ENCODE peak calls at places on chromosomes 4 and X, in six cellular contexts. Q, G, U, T, X and Z are unnamed samples.

GRCh38 chr4:118923891-118924290 is 35.2 kb downstream of the SYNPO2 start:
- DNase-seq in Q (no peak), G (no peak), U (no peak), T (no peak), X (no peak), Z (no peak)

GRCh38 chrX:68254738-68255645 is 178.3 kb downstream of the OPHN1 start:
- DNase-seq in Q (no peak), G (no peak), U (no peak), T (no peak), X (no peak), Z (no peak)

GRCh38 chrX:37353646-37354045 is 4.5 kb downstream of the PRRG1 start:
- DNase-seq in Q (no peak), G (no peak), U (no peak), T (no peak), X (no peak), Z (no peak)

GRCh38 chrX:150693782-150694574 is 782 bp downstream of the MTMR1 start:
- DNase-seq in Q (peak), G (peak), U (no peak), T (peak), X (peak), Z (peak)

GRCh38 chr4:38008493-38009120 is 48.4 kb downstream of the PTTG2 start:
- DNase-seq in Q (no peak), G (no peak), U (no peak), T (no peak), X (no peak), Z (no peak)

GRCh38 chr4:185117300-185117934 is 25.6 kb upstream of the SLC25A4 start:
- DNase-seq in Q (no peak), G (no peak), U (no peak), T (no peak), X (no peak), Z (no peak)

GRCh38 chr4:56674984-56675383 is 6.1 kb downstream of the HOPX start:
- DNase-seq in Q (no peak), G (no peak), U (no peak), T (no peak), X (no peak), Z (no peak)

GRCh38 chr4:98994474-98995182 is 893 bp upstream of the METAP1 start:
- DNase-seq in Q (no peak), G (no peak), U (no peak), T (no peak), X (no peak), Z (no peak)

GRCh38 chr4:27828843-27829242 is 968.2 kb downstream of the STIM2 start:
- DNase-seq in Q (no peak), G (no peak), U (no peak), T (no peak), X (no peak), Z (no peak)

GRCh38 chr4:133565379-133565778 is 416.3 kb downstream of the PCDH10 start:
- DNase-seq in Q (no peak), G (no peak), U (no peak), T (no peak), X (no peak), Z (peak)

GRCh38 chrX:3659761-3660160 is 53.7 kb downstream of the PRKX start:
- DNase-seq in Q (no peak), G (no peak), U (no peak), T (no peak), X (no peak), Z (no peak)

GRCh38 chr4:152063301-152064235 is 302.8 kb upstream of the GATB start:
- DNase-seq in Q (no peak), G (peak), U (no peak), T (peak), X (no peak), Z (peak)

GRCh38 chr4:82642321-82642720 is 80.5 kb upstream of the TMEM150C start:
- DNase-seq in Q (no peak), G (no peak), U (no peak), T (no peak), X (no peak), Z (no peak)

GRCh38 chr4:180134116-180134866 is 2108.9 kb upstream of the TENM3 start:
- DNase-seq in Q (no peak), G (no peak), U (no peak), T (no peak), X (peak), Z (no peak)

GRCh38 chrX:110310896-110311295 is 7.0 kb downstream of the AMMECR1 start:
- DNase-seq in Q (no peak), G (no peak), U (no peak), T (no peak), X (no peak), Z (no peak)

GRCh38 chr4:179097741-179098140 is 1655.5 kb upstream of the AGA start:
- DNase-seq in Q (peak), G (no peak), U (no peak), T (no peak), X (no peak), Z (no peak)

GRCh38 chr4:91448668-91449330 is 855.0 kb upstream of the GRID2 start:
- DNase-seq in Q (no peak), G (no peak), U (no peak), T (no peak), X (no peak), Z (peak)

DNA sequence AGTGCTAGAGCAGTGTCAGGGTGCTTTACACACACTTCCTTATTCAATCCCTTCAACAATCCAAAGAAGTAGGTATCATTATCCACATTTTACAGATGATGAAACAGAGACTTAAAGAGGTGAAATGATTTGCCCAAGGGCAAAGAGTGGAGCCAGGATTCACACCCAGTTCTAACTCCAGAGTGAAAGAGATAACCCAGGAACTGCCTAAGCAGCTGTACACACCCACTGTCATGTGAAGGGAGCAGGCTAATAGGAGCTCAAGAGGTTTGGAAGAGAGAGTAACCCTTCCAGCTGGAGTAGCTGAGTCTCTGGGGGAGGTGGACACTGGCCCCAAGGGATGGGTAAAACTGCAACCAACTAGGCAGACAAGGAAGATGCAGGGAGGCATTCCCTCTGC is 92.5 kb downstream of the FBXL5 start:
- DNase-seq in Q (no peak), G (no peak), U (no peak), T (no peak), X (no peak), Z (no peak)
- H3K27ac ChIP-seq in Q (no peak), G (no peak), U (no peak), T (no peak), X (no peak), Z (no peak)

GRCh38 chr4:104868942-104869341 is 277.7 kb upstream of the TET2 start:
- DNase-seq in Q (no peak), G (no peak), U (no peak), T (no peak), X (no peak), Z (no peak)

GRCh38 chr4:104870495-104871228 is 276.0 kb upstream of the TET2 start:
- DNase-seq in Q (no peak), G (no peak), U (no peak), T (no peak), X (no peak), Z (no peak)

GRCh38 chr4:104866809-104867208 is 279.9 kb upstream of the TET2 start:
- DNase-seq in Q (no peak), G (no peak), U (no peak), T (no peak), X (no peak), Z (no peak)

DNA sequence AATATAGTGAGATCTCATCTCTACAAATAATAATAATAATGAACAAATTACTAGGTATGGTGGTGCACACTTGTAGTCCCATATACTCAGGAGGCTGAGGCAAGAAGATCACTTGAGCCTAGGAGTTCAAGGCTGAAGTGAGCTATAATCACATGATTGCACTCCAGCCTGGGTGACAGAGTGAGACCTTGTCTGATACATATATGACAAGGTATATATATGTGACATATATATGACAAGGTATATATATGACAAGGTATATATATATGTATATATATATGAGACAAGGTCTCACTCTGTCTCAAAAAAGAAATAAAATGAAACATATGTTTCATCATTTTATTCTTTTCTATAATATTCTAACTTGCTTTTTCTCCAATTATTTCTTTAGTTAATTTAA is 278.1 kb upstream of the TET2 start:
- DNase-seq in Q (no peak), G (no peak), U (no peak), T (no peak), X (no peak), Z (no peak)
- TF ChIP-seq CTCF in Q (no peak), G (no peak), U (no peak), T (no peak), X (no peak), Z (no peak)

GRCh38 chr4:67712650-67713530 is 11.9 kb upstream of the UBA6 start:
- DNase-seq in Q (peak), G (no peak), U (no peak), T (no peak), X (no peak), Z (no peak)
- H3K27ac ChIP-seq in Q (no peak), G (no peak), U (peak), T (no peak), X (no peak), Z (peak)

DNA sequence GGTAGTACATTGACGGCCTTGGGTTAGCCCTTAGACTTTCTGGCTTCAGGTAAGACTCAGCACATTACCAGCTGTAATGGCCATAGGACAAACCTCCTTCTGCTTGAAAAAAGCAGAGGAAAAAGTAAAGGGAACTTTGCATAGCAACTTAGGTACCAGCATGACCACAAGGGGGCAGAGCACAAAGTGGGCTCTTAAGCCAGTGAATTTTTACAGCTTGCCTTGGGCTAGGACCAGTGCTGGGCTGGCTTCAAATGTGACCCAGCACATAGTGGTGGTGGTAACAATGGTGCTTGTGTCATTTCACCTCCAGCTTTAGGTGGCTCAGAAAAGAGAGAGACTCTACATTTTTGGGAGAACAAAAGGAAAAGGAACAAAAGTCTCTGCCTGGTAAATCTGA is 66.1 kb downstream of the KLHL4 start:
- DNase-seq in Q (peak), G (no peak), U (no peak), T (no peak), X (no peak), Z (no peak)
- TF ChIP-seq CTCF in Q (peak), G (no peak), U (no peak), T (no peak), X (peak), Z (no peak)

GRCh38 chr4:77859256-77859655 is 3.4 kb upstream of the MRPL1 start:
- DNase-seq in Q (no peak), G (no peak), U (no peak), T (no peak), X (no peak), Z (no peak)

GRCh38 chr4:77852892-77853495 is 9.6 kb upstream of the MRPL1 start:
- DNase-seq in Q (no peak), G (peak), U (no peak), T (peak), X (no peak), Z (no peak)

GRCh38 chr4:77849278-77849965 is 13.2 kb upstream of the MRPL1 start:
- DNase-seq in Q (no peak), G (no peak), U (no peak), T (no peak), X (no peak), Z (no peak)

GRCh38 chr4:77856152-77856551 is 6.5 kb upstream of the MRPL1 start:
- DNase-seq in Q (no peak), G (no peak), U (no peak), T (no peak), X (no peak), Z (no peak)

DNA sequence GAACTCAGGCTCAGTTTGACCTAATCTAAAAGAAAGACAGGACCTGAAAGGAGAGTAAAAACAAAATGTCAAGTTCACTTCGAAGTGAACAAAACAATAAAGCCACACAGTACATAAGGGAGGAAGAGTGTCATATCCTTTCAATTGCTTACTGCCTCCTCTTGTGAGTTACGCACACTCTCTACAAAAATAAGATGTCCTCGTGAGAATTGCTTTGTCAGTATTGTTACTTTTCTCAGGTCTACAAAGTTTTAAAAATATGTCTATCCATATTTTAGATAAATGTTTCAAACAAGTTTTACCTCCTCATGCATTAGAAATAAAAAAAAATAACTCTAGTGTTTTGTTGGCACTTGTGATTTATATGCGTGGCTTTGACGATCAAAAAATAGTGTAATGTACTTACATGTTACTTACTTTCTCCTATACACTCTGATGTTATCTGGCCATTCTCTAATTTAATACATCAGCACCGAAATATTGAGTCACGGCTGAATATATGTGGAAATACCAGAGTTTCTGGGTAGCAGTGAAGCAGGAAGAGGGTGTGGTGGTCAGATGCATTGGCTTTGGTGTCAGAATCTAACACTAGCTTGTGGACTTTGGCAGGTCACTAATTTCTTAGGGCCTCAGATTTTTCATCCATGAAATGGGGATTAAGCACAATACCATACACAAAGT is 8.1 kb upstream of the MRPL1 start:
- DNase-seq in Q (no peak), G (no peak), U (no peak), T (no peak), X (no peak), Z (no peak)
- H3K27ac ChIP-seq in Q (no peak), G (peak), U (peak), T (peak), X (no peak), Z (no peak)

GRCh38 chr4:1512738-1513660 is 106.8 kb upstream of the NKX1-1 start:
- DNase-seq in Q (peak), G (peak), U (no peak), T (peak), X (peak), Z (no peak)
- TF ChIP-seq CTCF in Q (peak), G (peak), U (peak), T (peak), X (peak), Z (peak)

GRCh38 chr4:122552898-122553297 is 68.0 kb downstream of the IL21 start:
- DNase-seq in Q (no peak), G (no peak), U (no peak), T (no peak), X (no peak), Z (no peak)

GRCh38 chr4:122548452-122548851 is 72.4 kb downstream of the IL21 start:
- DNase-seq in Q (no peak), G (no peak), U (no peak), T (no peak), X (no peak), Z (no peak)

GRCh38 chr4:122553432-122553831 is 67.4 kb downstream of the IL21 start:
- DNase-seq in Q (no peak), G (no peak), U (no peak), T (no peak), X (no peak), Z (no peak)

DNA sequence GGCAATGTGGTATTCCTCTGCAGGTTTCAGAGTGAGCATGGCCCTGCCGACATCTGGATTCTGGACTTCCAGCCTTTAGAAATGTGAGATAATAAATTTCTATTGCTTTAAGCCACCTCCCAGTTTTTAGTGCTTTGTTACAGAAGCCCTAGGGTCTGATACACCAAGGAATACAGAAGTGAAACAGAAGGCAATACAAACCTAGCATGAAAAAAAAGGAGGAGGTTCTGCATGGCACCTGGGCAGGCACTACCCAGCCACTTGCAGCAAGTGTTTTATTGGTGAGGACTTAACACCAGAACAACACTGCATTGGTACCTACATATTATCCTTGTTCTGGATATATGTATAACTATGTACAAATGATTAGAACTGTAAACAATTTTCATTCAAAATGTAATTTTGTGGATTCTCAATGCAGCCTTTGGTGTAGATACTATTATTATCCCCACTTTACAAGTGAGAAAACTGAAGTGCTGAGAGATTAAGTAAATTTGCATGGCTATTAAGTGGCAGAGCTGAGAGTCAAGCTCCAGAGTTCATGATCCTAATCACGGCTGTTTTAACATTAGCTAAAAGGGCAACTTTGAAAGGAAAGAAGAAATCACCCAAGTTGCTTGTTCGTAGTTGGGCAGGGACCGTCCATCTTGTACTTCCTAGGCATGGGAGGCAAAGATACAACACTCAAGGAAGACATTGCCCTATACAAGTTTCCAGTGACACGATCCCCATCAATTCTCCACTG is 71.8 kb downstream of the IL21 start:
- DNase-seq in Q (no peak), G (no peak), U (no peak), T (no peak), X (no peak), Z (no peak)
- H3K27ac ChIP-seq in Q (no peak), G (no peak), U (no peak), T (no peak), X (no peak), Z (no peak)